ENCODE peak calls at places on chromosomes 2 and 18, in eight cellular contexts. One of them, this sample, is unnamed.

GRCh38 chr18:54263904-54264336 is 5.4 kb upstream of the POLI start:
- DNase-seq in WERI-Rb-1: no peak
- DNase-seq in endothelial cell of umbilical vein: no peak
- DNase-seq in IMR-90: no peak
- DNase-seq in pancreas: no peak
- DNase-seq in brain microvascular endothelial cell: no peak
- DNase-seq in left ventricle myocardium inferior: no peak
- DNase-seq in vagina: no peak
- DNase-seq in this sample: no peak

GRCh38 chr2:181362561-181362960 is 94.6 kb upstream of the ITGA4 start:
- DNase-seq in pancreas: no peak
- DNase-seq in WERI-Rb-1: no peak
- DNase-seq in IMR-90: no peak
- DNase-seq in brain microvascular endothelial cell: no peak
- DNase-seq in left ventricle myocardium inferior: no peak
- DNase-seq in endothelial cell of umbilical vein: no peak
- DNase-seq in vagina: no peak
- DNase-seq in this sample: no peak

GRCh38 chr2:53515435-53516332 is 251.9 kb upstream of the CHAC2 start:
- DNase-seq in IMR-90: peak; percentile 20
- DNase-seq in pancreas: no peak
- DNase-seq in WERI-Rb-1: peak; percentile 69
- DNase-seq in vagina: no peak
- DNase-seq in endothelial cell of umbilical vein: peak; percentile 18
- DNase-seq in brain microvascular endothelial cell: no peak
- DNase-seq in left ventricle myocardium inferior: no peak
- DNase-seq in this sample: no peak

GRCh38 chr18:25896178-25896780 is 194.1 kb downstream of the SS18 start:
- DNase-seq in endothelial cell of umbilical vein: peak; percentile 62
- DNase-seq in left ventricle myocardium inferior: no peak
- DNase-seq in vagina: no peak
- DNase-seq in IMR-90: peak; percentile 58
- DNase-seq in WERI-Rb-1: peak; percentile 45
- DNase-seq in pancreas: no peak
- DNase-seq in brain microvascular endothelial cell: peak; percentile 41
- DNase-seq in this sample: no peak

GRCh38 chr18:33946322-33946721 is 278.4 kb downstream of the NOL4 start:
- DNase-seq in endothelial cell of umbilical vein: no peak
- DNase-seq in vagina: no peak
- DNase-seq in brain microvascular endothelial cell: no peak
- DNase-seq in left ventricle myocardium inferior: no peak
- DNase-seq in pancreas: no peak
- DNase-seq in IMR-90: no peak
- DNase-seq in WERI-Rb-1: no peak
- DNase-seq in this sample: no peak

GRCh38 chr2:120740375-120740764 is 4.7 kb downstream of the GLI2 start:
- DNase-seq in brain microvascular endothelial cell: no peak
- DNase-seq in pancreas: no peak
- DNase-seq in vagina: no peak
- DNase-seq in IMR-90: no peak
- DNase-seq in endothelial cell of umbilical vein: no peak
- DNase-seq in left ventricle myocardium inferior: no peak
- DNase-seq in WERI-Rb-1: no peak
- DNase-seq in this sample: no peak

GRCh38 chr18:13796515-13796914 is 27.4 kb upstream of the MC5R start:
- DNase-seq in left ventricle myocardium inferior: no peak
- DNase-seq in pancreas: no peak
- DNase-seq in endothelial cell of umbilical vein: no peak
- DNase-seq in IMR-90: no peak
- DNase-seq in brain microvascular endothelial cell: no peak
- DNase-seq in vagina: no peak
- DNase-seq in WERI-Rb-1: no peak
- DNase-seq in this sample: no peak

GRCh38 chr2:239035361-239035814 is 187.5 kb downstream of the TWIST2 start:
- DNase-seq in WERI-Rb-1: peak; percentile 50
- DNase-seq in endothelial cell of umbilical vein: no peak
- DNase-seq in brain microvascular endothelial cell: no peak
- DNase-seq in vagina: no peak
- DNase-seq in IMR-90: no peak
- DNase-seq in left ventricle myocardium inferior: peak; percentile 51
- DNase-seq in pancreas: peak; percentile 80
- DNase-seq in this sample: peak; percentile 42

GRCh38 chr18:62852851-62853250 is 137.5 kb downstream of the PHLPP1 start:
- DNase-seq in left ventricle myocardium inferior: no peak
- DNase-seq in WERI-Rb-1: no peak
- DNase-seq in brain microvascular endothelial cell: no peak
- DNase-seq in vagina: no peak
- DNase-seq in pancreas: no peak
- DNase-seq in endothelial cell of umbilical vein: no peak
- DNase-seq in IMR-90: peak; percentile 21
- DNase-seq in this sample: no peak

GRCh38 chr2:201235865-201236811 is 24.2 kb upstream of the CASP8 start:
- DNase-seq in pancreas: no peak
- DNase-seq in endothelial cell of umbilical vein: peak; percentile 73
- DNase-seq in IMR-90: peak; percentile 78
- DNase-seq in brain microvascular endothelial cell: peak; percentile 76
- DNase-seq in vagina: no peak
- DNase-seq in WERI-Rb-1: peak; percentile 58
- DNase-seq in left ventricle myocardium inferior: peak; percentile 45
- DNase-seq in this sample: peak; percentile 43

GRCh38 chr18:25075793-25076192 is 276.2 kb downstream of the ZNF521 start:
- DNase-seq in IMR-90: peak; percentile 55
- DNase-seq in endothelial cell of umbilical vein: no peak
- DNase-seq in WERI-Rb-1: no peak
- DNase-seq in brain microvascular endothelial cell: no peak
- DNase-seq in pancreas: no peak
- DNase-seq in left ventricle myocardium inferior: no peak
- DNase-seq in vagina: no peak
- DNase-seq in this sample: no peak

DNA sequence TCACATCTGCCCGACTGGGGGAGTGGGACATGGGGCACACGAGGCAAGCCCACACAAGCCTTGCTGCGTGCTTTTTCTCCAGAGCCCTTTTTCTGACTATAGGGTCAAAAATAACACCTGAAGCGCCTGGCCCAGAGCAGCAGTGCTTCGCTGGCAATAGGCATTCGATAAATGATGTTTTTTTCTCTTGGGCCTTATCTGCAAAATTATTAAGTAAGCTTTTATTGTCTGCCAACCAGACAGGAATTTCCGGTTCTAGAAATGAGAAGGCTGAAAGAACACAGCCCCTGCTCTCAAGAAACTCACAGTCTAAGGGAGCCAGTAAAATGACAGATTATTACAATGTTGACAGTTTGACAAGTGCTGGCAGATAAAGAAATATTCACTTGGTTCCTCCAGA is 2.7 kb upstream of the TMBIM1 start:
- DNase-seq in vagina: no peak
- DNase-seq in brain microvascular endothelial cell: no peak
- DNase-seq in pancreas: no peak
- DNase-seq in endothelial cell of umbilical vein: peak; percentile 90
- DNase-seq in WERI-Rb-1: no peak
- DNase-seq in left ventricle myocardium inferior: no peak
- DNase-seq in IMR-90: no peak
- DNase-seq in this sample: no peak
- H3K27ac ChIP-seq in vagina: peak overlapping the region; percentile 100
- H3K27ac ChIP-seq in brain microvascular endothelial cell: no peak overlapping the region
- H3K27ac ChIP-seq in pancreas: peak overlapping the region; percentile 96
- H3K27ac ChIP-seq in endothelial cell of umbilical vein: peak overlapping the region; percentile 94
- H3K27ac ChIP-seq in WERI-Rb-1: no peak overlapping the region
- H3K27ac ChIP-seq in left ventricle myocardium inferior: peak overlapping the region; percentile 4
- H3K27ac ChIP-seq in IMR-90: no peak overlapping the region
- H3K27ac ChIP-seq in this sample: no peak overlapping the region

DNA sequence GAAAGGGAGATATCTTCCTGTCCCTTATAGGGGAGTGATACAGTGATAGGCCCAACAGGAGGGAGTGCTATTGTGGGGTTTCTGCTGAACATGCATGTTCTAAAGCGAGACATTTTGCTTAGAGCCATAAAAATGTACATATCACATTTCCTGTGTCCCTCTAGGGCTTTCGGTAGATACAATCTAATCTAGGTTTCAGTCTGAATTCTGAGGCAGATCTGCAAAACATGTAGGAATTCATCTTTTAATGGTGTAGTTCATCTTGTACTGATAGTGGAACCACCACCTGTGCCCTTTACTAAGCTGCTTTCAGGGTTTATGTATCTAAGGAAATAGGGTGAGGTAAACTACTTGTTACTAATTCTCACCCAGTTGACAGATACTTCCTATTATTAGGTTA is 73.8 kb downstream of the SPTBN1 start:
- DNase-seq in vagina: no peak
- DNase-seq in endothelial cell of umbilical vein: no peak
- DNase-seq in WERI-Rb-1: no peak
- DNase-seq in IMR-90: no peak
- DNase-seq in pancreas: no peak
- DNase-seq in left ventricle myocardium inferior: no peak
- DNase-seq in brain microvascular endothelial cell: no peak
- DNase-seq in this sample: no peak
- H3K4me3 ChIP-seq in vagina: no peak overlapping the region
- H3K4me3 ChIP-seq in endothelial cell of umbilical vein: no peak overlapping the region
- H3K4me3 ChIP-seq in WERI-Rb-1: no peak overlapping the region
- H3K4me3 ChIP-seq in IMR-90: no peak overlapping the region
- H3K4me3 ChIP-seq in pancreas: no peak overlapping the region
- H3K4me3 ChIP-seq in left ventricle myocardium inferior: no peak overlapping the region
- H3K4me3 ChIP-seq in brain microvascular endothelial cell: no peak overlapping the region
- H3K4me3 ChIP-seq in this sample: no peak overlapping the region

GRCh38 chr2:191932261-191932660 is 85.4 kb upstream of the CAVIN2 start:
- DNase-seq in endothelial cell of umbilical vein: no peak
- DNase-seq in IMR-90: no peak
- DNase-seq in brain microvascular endothelial cell: no peak
- DNase-seq in vagina: no peak
- DNase-seq in left ventricle myocardium inferior: no peak
- DNase-seq in pancreas: no peak
- DNase-seq in WERI-Rb-1: no peak
- DNase-seq in this sample: no peak
- TF ChIP-seq CTCF in endothelial cell of umbilical vein: no peak
- TF ChIP-seq CTCF in IMR-90: no peak
- TF ChIP-seq CTCF in brain microvascular endothelial cell: no peak
- TF ChIP-seq CTCF in vagina: no peak
- TF ChIP-seq CTCF in left ventricle myocardium inferior: no peak
- TF ChIP-seq CTCF in pancreas: no peak
- TF ChIP-seq CTCF in WERI-Rb-1: no peak
- TF ChIP-seq CTCF in this sample: no peak

DNA sequence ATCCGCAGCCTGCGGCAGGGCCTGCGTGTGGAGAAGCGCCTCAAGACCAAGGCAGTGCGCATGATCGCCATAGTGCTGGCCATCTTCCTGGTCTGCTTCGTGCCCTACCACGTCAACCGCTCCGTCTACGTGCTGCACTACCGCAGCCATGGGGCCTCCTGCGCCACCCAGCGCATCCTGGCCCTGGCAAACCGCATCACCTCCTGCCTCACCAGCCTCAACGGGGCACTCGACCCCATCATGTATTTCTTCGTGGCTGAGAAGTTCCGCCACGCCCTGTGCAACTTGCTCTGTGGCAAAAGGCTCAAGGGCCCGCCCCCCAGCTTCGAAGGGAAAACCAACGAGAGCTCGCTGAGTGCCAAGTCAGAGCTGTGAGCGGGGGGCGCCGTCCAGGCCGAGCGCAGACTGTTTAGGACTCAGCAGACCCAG is 5.4 kb downstream of the GPR17 start:
- DNase-seq in vagina: no peak
- DNase-seq in WERI-Rb-1: no peak
- DNase-seq in pancreas: peak; percentile 57
- DNase-seq in left ventricle myocardium inferior: peak; percentile 17
- DNase-seq in IMR-90: no peak
- DNase-seq in endothelial cell of umbilical vein: no peak
- DNase-seq in brain microvascular endothelial cell: no peak
- DNase-seq in this sample: no peak
- H3K27ac ChIP-seq in vagina: peak overlapping the region; percentile 13
- H3K27ac ChIP-seq in WERI-Rb-1: no peak overlapping the region
- H3K27ac ChIP-seq in pancreas: no peak overlapping the region
- H3K27ac ChIP-seq in left ventricle myocardium inferior: peak overlapping the region; percentile 99
- H3K27ac ChIP-seq in IMR-90: no peak overlapping the region
- H3K27ac ChIP-seq in endothelial cell of umbilical vein: no peak overlapping the region
- H3K27ac ChIP-seq in brain microvascular endothelial cell: no peak overlapping the region
- H3K27ac ChIP-seq in this sample: peak overlapping the region; percentile 68

GRCh38 chr2:42132066-42132965 is 36.8 kb upstream of the EML4 start:
- DNase-seq in pancreas: no peak
- DNase-seq in brain microvascular endothelial cell: peak; percentile 49
- DNase-seq in left ventricle myocardium inferior: no peak
- DNase-seq in endothelial cell of umbilical vein: no peak
- DNase-seq in WERI-Rb-1: no peak
- DNase-seq in IMR-90: peak; percentile 92
- DNase-seq in vagina: no peak
- DNase-seq in this sample: no peak
- H3K4me3 ChIP-seq in pancreas: no peak overlapping the region
- H3K4me3 ChIP-seq in brain microvascular endothelial cell: no peak overlapping the region
- H3K4me3 ChIP-seq in left ventricle myocardium inferior: peak overlapping the region; percentile 46
- H3K4me3 ChIP-seq in endothelial cell of umbilical vein: no peak overlapping the region
- H3K4me3 ChIP-seq in WERI-Rb-1: peak overlapping the region; percentile 54
- H3K4me3 ChIP-seq in IMR-90: no peak overlapping the region
- H3K4me3 ChIP-seq in vagina: no peak overlapping the region
- H3K4me3 ChIP-seq in this sample: peak overlapping the region; percentile 29

DNA sequence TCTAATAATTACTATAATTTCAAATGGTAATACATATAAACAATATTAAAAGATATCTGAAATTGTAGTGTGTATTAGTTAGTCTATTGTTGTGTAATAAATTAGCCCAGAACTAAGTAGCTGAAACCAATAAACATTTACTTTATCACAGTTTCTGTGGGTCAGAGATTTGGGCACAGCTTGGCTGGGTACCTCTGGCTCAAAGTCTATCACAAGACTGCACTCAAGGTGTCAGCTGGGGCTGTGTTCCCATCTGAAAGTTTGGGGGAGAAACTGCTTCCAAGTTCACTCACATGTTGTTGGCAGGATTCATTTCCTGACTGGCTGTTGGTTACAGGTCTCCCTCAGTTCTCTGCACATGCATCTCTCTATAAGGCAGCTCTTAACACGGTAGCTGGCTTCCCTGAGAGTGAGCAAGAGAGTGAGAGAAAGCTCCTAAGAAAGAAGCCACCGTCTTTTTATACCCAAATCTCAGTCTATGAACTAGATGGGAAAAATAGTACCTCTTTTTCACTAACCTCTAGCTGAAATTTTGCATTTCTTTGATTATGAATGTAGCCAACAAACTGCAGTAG is 25.6 kb upstream of the WIPF1 start:
- DNase-seq in IMR-90: no peak
- DNase-seq in endothelial cell of umbilical vein: no peak
- DNase-seq in vagina: no peak
- DNase-seq in left ventricle myocardium inferior: no peak
- DNase-seq in WERI-Rb-1: no peak
- DNase-seq in pancreas: no peak
- DNase-seq in brain microvascular endothelial cell: no peak
- DNase-seq in this sample: no peak
- TF ChIP-seq CTCF in IMR-90: no peak
- TF ChIP-seq CTCF in endothelial cell of umbilical vein: no peak
- TF ChIP-seq CTCF in vagina: no peak
- TF ChIP-seq CTCF in left ventricle myocardium inferior: no peak
- TF ChIP-seq CTCF in WERI-Rb-1: no peak
- TF ChIP-seq CTCF in pancreas: no peak
- TF ChIP-seq CTCF in brain microvascular endothelial cell: no peak
- TF ChIP-seq CTCF in this sample: no peak

DNA sequence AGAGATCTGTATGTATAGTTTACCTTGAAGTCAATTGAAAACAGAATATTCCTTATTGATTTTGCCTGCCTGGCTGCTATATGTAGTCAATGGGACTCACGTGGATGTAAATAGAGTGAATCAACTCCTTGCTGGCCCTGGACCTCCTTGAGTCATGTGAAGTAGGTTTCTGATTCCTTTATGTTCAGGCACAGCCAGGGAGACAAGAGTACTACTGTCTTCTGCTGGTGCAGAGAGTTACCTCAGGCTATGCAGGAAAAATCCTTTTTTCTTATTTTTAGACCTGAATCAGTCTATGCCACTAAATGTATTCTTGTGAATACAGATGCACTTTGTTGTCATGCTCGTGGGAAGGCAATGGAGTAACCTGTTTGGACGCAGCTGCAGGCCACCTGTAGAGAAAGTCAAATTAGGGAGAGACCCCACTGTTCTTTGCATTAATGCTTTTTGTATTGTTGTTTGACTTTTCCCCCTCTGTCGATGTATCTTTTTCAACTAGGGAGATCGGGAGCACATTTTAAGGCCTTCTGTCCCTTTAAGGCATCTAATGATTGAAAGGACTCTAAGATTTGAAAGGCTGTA is 473.9 kb downstream of the ARHGAP15 start:
- DNase-seq in left ventricle myocardium inferior: no peak
- DNase-seq in IMR-90: no peak
- DNase-seq in pancreas: no peak
- DNase-seq in endothelial cell of umbilical vein: no peak
- DNase-seq in WERI-Rb-1: no peak
- DNase-seq in vagina: no peak
- DNase-seq in brain microvascular endothelial cell: no peak
- DNase-seq in this sample: no peak
- H3K27ac ChIP-seq in left ventricle myocardium inferior: peak overlapping the region; percentile 44
- H3K27ac ChIP-seq in IMR-90: no peak overlapping the region
- H3K27ac ChIP-seq in pancreas: no peak overlapping the region
- H3K27ac ChIP-seq in endothelial cell of umbilical vein: no peak overlapping the region
- H3K27ac ChIP-seq in WERI-Rb-1: no peak overlapping the region
- H3K27ac ChIP-seq in vagina: no peak overlapping the region
- H3K27ac ChIP-seq in brain microvascular endothelial cell: no peak overlapping the region
- H3K27ac ChIP-seq in this sample: no peak overlapping the region